ENCODE peak calls at places on chromosomes 1 and 21, in ten cellular contexts. Y is stimulated activated naive CD8-positive, alpha-beta T cell treated with anti-CD3 and anti-CD28 coated beads, Interleukin-15, amount 100 ng/mL, for 72 hours; X is DMS79; U is kidney glomerular epithelial cell; M is stimulated activated CD4-positive, alpha-beta T cell treated with anti-CD3 and anti-CD28 coated beads, Interleukin-1b, Interleukin-23, amount 100 ng/mL, for 48 hours; K is AG08395; N is astrocyte; G is epithelial cell of prostate; W is keratinocyte; H is HAP-1. B is an unnamed sample.

GRCh38 chr1:231108500-231109254 is 53.2 kb upstream of the TRIM67 start:
- DNase-seq in Y (no peak), X (no peak), U (no peak), M (no peak), K (no peak), N (no peak), G (no peak), W (no peak), H (no peak), B (no peak)

GRCh38 chr1:68231627-68232303 is 558 bp downstream of the WLS start:
- DNase-seq in Y (no peak), X (no peak), U (peak), M (no peak), K (peak), N (peak), G (no peak), W (no peak), H (peak), B (peak)

GRCh38 chr1:228804640-228805413 is 69.5 kb downstream of the RHOU start:
- DNase-seq in Y (peak), X (peak), U (no peak), M (peak), K (no peak), N (no peak), G (no peak), W (no peak), H (no peak), B (no peak)

GRCh38 chr1:7120863-7121621 is 335.8 kb downstream of the CAMTA1 start:
- DNase-seq in Y (no peak), X (peak), U (no peak), M (no peak), K (no peak), N (peak), G (no peak), W (no peak), H (no peak), B (no peak)

GRCh38 chr1:214525535-214526019 is 25.8 kb downstream of the PTPN14 start:
- DNase-seq in Y (no peak), X (no peak), U (peak), M (no peak), K (no peak), N (peak), G (peak), W (no peak), H (no peak), B (no peak)

GRCh38 chr1:186899577-186899976 is 70.8 kb downstream of the PLA2G4A start:
- DNase-seq in Y (no peak), X (no peak), U (no peak), M (peak), K (no peak), N (no peak), G (no peak), W (no peak), H (no peak), B (no peak)

GRCh38 chr1:45299981-45300668 is 26.6 kb upstream of the HPDL start:
- DNase-seq in Y (peak), X (peak), U (peak), M (peak), K (peak), N (peak), G (no peak), W (no peak), H (peak), B (peak)

GRCh38 chr1:154837679-154838171 is 32.4 kb downstream of the KCNN3 start:
- DNase-seq in Y (no peak), X (peak), U (no peak), M (no peak), K (no peak), N (no peak), G (no peak), W (no peak), H (no peak), B (no peak)

GRCh38 chr1:156639601-156640101 is 2.3 kb upstream of the BCAN start:
- DNase-seq in Y (no peak), X (no peak), U (no peak), M (no peak), K (no peak), N (no peak), G (no peak), W (no peak), H (no peak), B (no peak)

GRCh38 chr1:53631622-53632310 is 107.2 kb downstream of the GLIS1 start:
- DNase-seq in Y (no peak), X (no peak), U (no peak), M (no peak), K (no peak), N (no peak), G (no peak), W (no peak), H (no peak), B (no peak)

GRCh38 chr1:240562779-240563178 is 49.2 kb downstream of the GREM2 start:
- DNase-seq in Y (no peak), X (no peak), U (no peak), M (no peak), K (no peak), N (no peak), G (no peak), W (no peak), H (no peak), B (no peak)

GRCh38 chr1:31374511-31375196 is 1.8 kb upstream of the FABP3 start:
- DNase-seq in Y (no peak), X (no peak), U (peak), M (no peak), K (no peak), N (peak), G (no peak), W (no peak), H (no peak), B (no peak)

GRCh38 chr1:229625893-229626831 is at the start of the genes TAF5L and URB2:
- DNase-seq in Y (peak), X (peak), U (peak), M (peak), K (peak), N (peak), G (peak), W (peak), H (peak), B (peak)

GRCh38 chr1:156226782-156227181 is 14.0 kb downstream of the PMF1 start:
- DNase-seq in Y (no peak), X (no peak), U (no peak), M (no peak), K (no peak), N (no peak), G (no peak), W (no peak), H (no peak), B (no peak)

GRCh38 chr1:112849425-112849966 is 106.5 kb downstream of the SLC16A1 start:
- DNase-seq in Y (no peak), X (no peak), U (no peak), M (no peak), K (peak), N (peak), G (no peak), W (no peak), H (no peak), B (peak)

GRCh38 chr1:19353596-19353995 is 41.5 kb downstream of the SLC66A1 start:
- DNase-seq in Y (no peak), X (peak), U (no peak), M (no peak), K (no peak), N (no peak), G (no peak), W (no peak), H (no peak), B (no peak)

GRCh38 chr1:171869097-171869496 is 27.8 kb downstream of the DNM3 start:
- DNase-seq in Y (no peak), X (no peak), U (no peak), M (no peak), K (no peak), N (no peak), G (no peak), W (no peak), H (no peak), B (no peak)

GRCh38 chr1:16720403-16721223 is 19.7 kb upstream of the RNU1-4 start:
- DNase-seq in Y (no peak), X (no peak), U (no peak), M (no peak), K (no peak), N (peak), G (no peak), W (no peak), H (no peak), B (no peak)

GRCh38 chr1:211613951-211614350 is 35.0 kb upstream of the SLC30A1 start:
- DNase-seq in Y (no peak), X (no peak), U (no peak), M (no peak), K (no peak), N (no peak), G (no peak), W (no peak), H (no peak), B (no peak)

GRCh38 chr1:228198977-228199590 is 8.8 kb upstream of the OBSCN start:
- DNase-seq in Y (no peak), X (no peak), U (peak), M (no peak), K (peak), N (no peak), G (no peak), W (no peak), H (no peak), B (peak)

GRCh38 chr1:45009956-45010854 is 919 bp downstream of the HECTD3 start:
- DNase-seq in Y (peak), X (peak), U (peak), M (peak), K (no peak), N (no peak), G (no peak), W (no peak), H (peak), B (peak)

GRCh38 chr1:203038891-203039608 is 12.8 kb downstream of the PPFIA4 start:
- DNase-seq in Y (peak), X (peak), U (peak), M (peak), K (peak), N (peak), G (no peak), W (no peak), H (peak), B (peak)

GRCh38 chr1:28775121-28775942 is 36.6 kb upstream of the OPRD1 start:
- DNase-seq in Y (peak), X (peak), U (no peak), M (peak), K (peak), N (no peak), G (no peak), W (no peak), H (no peak), B (peak)

GRCh38 chr1:94017155-94017829 is 103.7 kb downstream of the ABCA4 start:
- DNase-seq in Y (no peak), X (no peak), U (no peak), M (no peak), K (no peak), N (no peak), G (peak), W (no peak), H (no peak), B (no peak)

GRCh38 chr1:90371106-90371813 is 345.8 kb downstream of the BARHL2 start:
- DNase-seq in Y (no peak), X (peak), U (no peak), M (no peak), K (no peak), N (peak), G (no peak), W (no peak), H (no peak), B (no peak)

GRCh38 chr1:221315330-221315729 is 426.6 kb downstream of the DUSP10 start:
- DNase-seq in Y (no peak), X (no peak), U (peak), M (no peak), K (peak), N (peak), G (no peak), W (no peak), H (no peak), B (no peak)

GRCh38 chr1:28326980-28327379 is 1.9 kb upstream of the MED18 start:
- DNase-seq in Y (no peak), X (no peak), U (peak), M (no peak), K (no peak), N (no peak), G (peak), W (no peak), H (no peak), B (peak)

GRCh38 chr1:53878492-53879105 is 11.0 kb downstream of the YIPF1 start:
- DNase-seq in Y (no peak), X (no peak), U (peak), M (no peak), K (peak), N (peak), G (no peak), W (peak), H (peak), B (peak)

GRCh38 chr1:36094621-36095061 is 5.9 kb downstream of the ADPRS start:
- DNase-seq in Y (no peak), X (no peak), U (no peak), M (no peak), K (peak), N (no peak), G (no peak), W (no peak), H (no peak), B (no peak)

GRCh38 chr1:219347843-219348475 is 174.3 kb downstream of the LYPLAL1 start:
- DNase-seq in Y (no peak), X (no peak), U (no peak), M (no peak), K (no peak), N (no peak), G (no peak), W (no peak), H (no peak), B (no peak)

GRCh38 chr21:27648560-27648959 is 681.7 kb upstream of the ADAMTS5 start:
- DNase-seq in Y (no peak), X (no peak), U (no peak), M (no peak), K (peak), N (peak), G (peak), W (no peak), H (no peak), B (peak)

GRCh38 chr1:199173356-199173755 is 534.5 kb downstream of the PTPRC start:
- DNase-seq in Y (no peak), X (no peak), U (peak), M (no peak), K (no peak), N (peak), G (peak), W (no peak), H (no peak), B (no peak)

GRCh38 chr1:195663549-195664280 is 944.5 kb downstream of the KCNT2 start:
- DNase-seq in Y (no peak), X (no peak), U (no peak), M (no peak), K (peak), N (peak), G (peak), W (peak), H (no peak), B (peak)

GRCh38 chr1:191974004-191974403 is 184.3 kb upstream of the RGS18 start:
- DNase-seq in Y (no peak), X (no peak), U (no peak), M (no peak), K (no peak), N (no peak), G (no peak), W (no peak), H (no peak), B (no peak)

GRCh38 chr1:151405167-151405951 is 6.0 kb downstream of the PSMB4 start:
- DNase-seq in Y (no peak), X (no peak), U (no peak), M (no peak), K (no peak), N (no peak), G (no peak), W (no peak), H (no peak), B (no peak)